ENCODE peak calls at places on chromosomes 6 and 20, in eight cellular contexts. N is M059J, T is hippocampal formation, X is foreskin fibroblast, P is GM06990, Y is T-helper 22 cell, B is AG04450, C is T-helper 1 cell. Q is an unnamed sample.

GRCh38 chr6:30682181-30683117 is 4.0 kb downstream of the PPP1R18 start:
- DNase-seq in C (peak), P (peak), B (no peak), T (peak), Y (peak), X (peak), N (peak), Q (peak)

GRCh38 chr6:36120539-36120938 is 9.8 kb upstream of the MAPK13 start:
- DNase-seq in P (no peak), T (no peak), C (peak), Y (peak), X (no peak), B (no peak), N (no peak), Q (peak)

GRCh38 chr6:129778793-129779192 is 68.8 kb upstream of the ARHGAP18 start:
- DNase-seq in N (no peak), B (no peak), T (no peak), C (no peak), Y (no peak), P (no peak), X (no peak), Q (no peak)

GRCh38 chr6:43817192-43817591 is 47.2 kb downstream of the VEGFA start:
- DNase-seq in C (no peak), X (no peak), P (no peak), T (no peak), N (peak), Y (no peak), B (no peak), Q (no peak)

GRCh38 chr6:27332692-27333641 is 20.9 kb upstream of the POM121L2 start:
- DNase-seq in C (peak), N (peak), Y (no peak), P (peak), T (no peak), B (peak), X (peak), Q (peak)

GRCh38 chr6:55925292-55925691 is 49.9 kb upstream of the BMP5 start:
- DNase-seq in C (no peak), X (peak), T (no peak), Y (no peak), P (no peak), B (no peak), N (peak), Q (no peak)

GRCh38 chr20:15767636-15768369 is 805.4 kb downstream of the KIF16B start:
- DNase-seq in C (no peak), N (no peak), T (no peak), P (no peak), X (no peak), Y (no peak), B (no peak), Q (no peak)

GRCh38 chr6:167734662-167735497 is 91.8 kb upstream of the AFDN start:
- DNase-seq in T (no peak), B (no peak), N (no peak), P (no peak), X (no peak), Y (no peak), C (no peak), Q (no peak)

GRCh38 chr6:35599761-35600658 is 87.3 kb upstream of the TULP1 start:
- DNase-seq in P (no peak), T (no peak), Y (no peak), C (no peak), B (no peak), N (no peak), X (no peak), Q (no peak)

GRCh38 chr6:74609857-74610256 is 596.0 kb downstream of the COL12A1 start:
- DNase-seq in T (no peak), N (no peak), B (no peak), X (no peak), C (no peak), P (no peak), Y (no peak), Q (no peak)

GRCh38 chr20:36367907-36368306 is 61.8 kb downstream of the DLGAP4 start:
- DNase-seq in C (no peak), N (no peak), P (no peak), X (no peak), B (no peak), Y (no peak), T (no peak), Q (no peak)

GRCh38 chr20:38221041-38221589 is 39.4 kb downstream of the KIAA1755 start:
- DNase-seq in N (peak), P (peak), T (peak), B (no peak), Y (peak), X (peak), C (peak), Q (peak)

GRCh38 chr20:18225652-18226051 is 62.7 kb upstream of the ZNF133 start:
- DNase-seq in N (peak), X (peak), C (no peak), Y (no peak), T (no peak), P (no peak), B (no peak), Q (no peak)

GRCh38 chr6:107985701-107986100 is 27.7 kb upstream of the SEC63 start:
- DNase-seq in P (no peak), T (no peak), B (no peak), X (no peak), Y (no peak), C (no peak), N (no peak), Q (no peak)

Q was measured in effector memory CD8-positive, alpha-beta T cell.